ENCODE peak calls at places on chromosomes 5 and 9, in ten cellular contexts. F is AG09319, D is GM23248, T is fibroblast of lung, H is heart right ventricle, V is progenitor cell of endocrine pancreas, Q is transverse colon, C is globus pallidus, A is DMS153, Y is SW 1271. R is an unnamed sample.

GRCh38 chr5:32115985-32116384 is 58.1 kb downstream of the GOLPH3 start:
- DNase-seq in H (no peak), Y (no peak), Q (no peak), D (peak; percentile 21), V (no peak), T (no peak), F (no peak), A (no peak), C (no peak), R (no peak)

GRCh38 chr5:81359108-81359507 is 34.8 kb downstream of the ACOT12 start:
- DNase-seq in A (no peak), V (no peak), C (no peak), Y (no peak), F (no peak), D (no peak), T (no peak), H (no peak), Q (no peak), R (no peak)

GRCh38 chr9:89532478-89532877 is 34.6 kb upstream of the SEMA4D start:
- DNase-seq in H (no peak), T (no peak), F (no peak), Y (no peak), A (no peak), C (peak; percentile 48), Q (no peak), D (no peak), V (no peak), R (no peak)

GRCh38 chr5:23419115-23419514 is 88.3 kb upstream of the PRDM9 start:
- DNase-seq in F (no peak), V (no peak), C (no peak), T (no peak), Y (no peak), A (peak; percentile 94), D (no peak), Q (no peak), H (no peak), R (no peak)

GRCh38 chr5:107563957-107564544 is 106.7 kb downstream of the EFNA5 start:
- DNase-seq in A (no peak), H (no peak), T (no peak), F (no peak), V (no peak), C (no peak), D (no peak), Q (no peak), Y (no peak), R (no peak)

GRCh38 chr5:27234916-27235315 is 196.5 kb upstream of the CDH9 start:
- DNase-seq in D (no peak), Y (no peak), A (no peak), C (no peak), V (no peak), H (no peak), T (peak; percentile 4), F (no peak), Q (no peak), R (no peak)

GRCh38 chr9:27752069-27752468 is 178.8 kb upstream of the C9orf72 start:
- DNase-seq in T (no peak), H (no peak), A (no peak), V (no peak), Y (no peak), D (no peak), F (no peak), Q (no peak), C (no peak), R (no peak)

GRCh38 chr9:131915181-131915580 is 164.5 kb downstream of the MED27 start:
- DNase-seq in V (no peak), D (peak; percentile 43), F (no peak), A (no peak), Y (no peak), C (no peak), T (peak; percentile 72), Q (no peak), H (no peak), R (peak; percentile 10)

GRCh38 chr5:157108961-157109360 is at the start of gene HAVCR2:
- DNase-seq in A (no peak), Y (no peak), C (peak; percentile 76), Q (peak; percentile 42), T (no peak), F (no peak), V (no peak), H (no peak), D (no peak), R (no peak)